ENCODE peak calls at places on chromosomes 16 and 17, in eight cellular contexts. One of them, this sample, is unnamed.

GRCh38 chr16:67943619-67944503 is at the start of gene LCAT:
- DNase-seq in ascending aorta: peak
- DNase-seq in T-helper 1 cell: no peak
- DNase-seq in RCC 7860: no peak
- DNase-seq in activated T-cell treated with anti-CD3 and anti-CD28 coated beads, Interleukin-2, amount 50 U/mL, for 72 hours: no peak
- DNase-seq in kidney glomerular epithelial cell: no peak
- DNase-seq in A549: no peak
- DNase-seq in SK-N-DZ: no peak
- DNase-seq in this sample: no peak

GRCh38 chr16:28975158-28975603 is 603 bp downstream of the SPNS1 start:
- DNase-seq in ascending aorta: no peak
- DNase-seq in T-helper 1 cell: no peak
- DNase-seq in RCC 7860: no peak
- DNase-seq in activated T-cell treated with anti-CD3 and anti-CD28 coated beads, Interleukin-2, amount 50 U/mL, for 72 hours: no peak
- DNase-seq in kidney glomerular epithelial cell: no peak
- DNase-seq in A549: no peak
- DNase-seq in SK-N-DZ: no peak
- DNase-seq in this sample: no peak

GRCh38 chr17:39668141-39668924 is at the start of gene PNMT:
- DNase-seq in ascending aorta: no peak
- DNase-seq in T-helper 1 cell: peak
- DNase-seq in RCC 7860: no peak
- DNase-seq in activated T-cell treated with anti-CD3 and anti-CD28 coated beads, Interleukin-2, amount 50 U/mL, for 72 hours: peak
- DNase-seq in kidney glomerular epithelial cell: no peak
- DNase-seq in A549: peak
- DNase-seq in SK-N-DZ: peak
- DNase-seq in this sample: no peak

GRCh38 chr16:31869511-31870201 is 4.0 kb upstream of the ZNF267 start:
- DNase-seq in ascending aorta: peak
- DNase-seq in T-helper 1 cell: peak
- DNase-seq in RCC 7860: peak
- DNase-seq in activated T-cell treated with anti-CD3 and anti-CD28 coated beads, Interleukin-2, amount 50 U/mL, for 72 hours: peak
- DNase-seq in kidney glomerular epithelial cell: peak
- DNase-seq in A549: no peak
- DNase-seq in SK-N-DZ: no peak
- DNase-seq in this sample: peak

GRCh38 chr17:60968266-60968665 is 290.6 kb downstream of the BCAS3 start:
- DNase-seq in ascending aorta: no peak
- DNase-seq in T-helper 1 cell: no peak
- DNase-seq in RCC 7860: no peak
- DNase-seq in activated T-cell treated with anti-CD3 and anti-CD28 coated beads, Interleukin-2, amount 50 U/mL, for 72 hours: no peak
- DNase-seq in kidney glomerular epithelial cell: no peak
- DNase-seq in A549: no peak
- DNase-seq in SK-N-DZ: no peak
- DNase-seq in this sample: no peak

GRCh38 chr17:46264456-46265198 is 30.3 kb upstream of the LRRC37A start:
- DNase-seq in ascending aorta: no peak
- DNase-seq in T-helper 1 cell: peak
- DNase-seq in RCC 7860: peak
- DNase-seq in activated T-cell treated with anti-CD3 and anti-CD28 coated beads, Interleukin-2, amount 50 U/mL, for 72 hours: no peak
- DNase-seq in kidney glomerular epithelial cell: peak
- DNase-seq in A549: peak
- DNase-seq in SK-N-DZ: no peak
- DNase-seq in this sample: peak

GRCh38 chr17:34173221-34173620 is 81.9 kb upstream of the CCL2 start:
- DNase-seq in ascending aorta: no peak
- DNase-seq in T-helper 1 cell: no peak
- DNase-seq in RCC 7860: no peak
- DNase-seq in activated T-cell treated with anti-CD3 and anti-CD28 coated beads, Interleukin-2, amount 50 U/mL, for 72 hours: no peak
- DNase-seq in kidney glomerular epithelial cell: no peak
- DNase-seq in A549: no peak
- DNase-seq in SK-N-DZ: no peak
- DNase-seq in this sample: no peak

GRCh38 chr17:7835818-7836595 is 2.0 kb downstream of the KDM6B start:
- DNase-seq in ascending aorta: peak
- DNase-seq in T-helper 1 cell: peak
- DNase-seq in RCC 7860: peak
- DNase-seq in activated T-cell treated with anti-CD3 and anti-CD28 coated beads, Interleukin-2, amount 50 U/mL, for 72 hours: no peak
- DNase-seq in kidney glomerular epithelial cell: peak
- DNase-seq in A549: peak
- DNase-seq in SK-N-DZ: peak
- DNase-seq in this sample: peak

GRCh38 chr16:27401768-27402568 is at the start of gene IL21R:
- DNase-seq in ascending aorta: peak
- DNase-seq in T-helper 1 cell: peak
- DNase-seq in RCC 7860: peak
- DNase-seq in activated T-cell treated with anti-CD3 and anti-CD28 coated beads, Interleukin-2, amount 50 U/mL, for 72 hours: peak
- DNase-seq in kidney glomerular epithelial cell: peak
- DNase-seq in A549: no peak
- DNase-seq in SK-N-DZ: peak
- DNase-seq in this sample: no peak

This sample was measured in renal cortical epithelial cell.